ENCODE peak calls at places on chromosome 15, in nine cellular contexts. P is right cardiac atrium; Y is left cardiac atrium; F is activated naive CD4-positive, alpha-beta T cell treated with anti-CD3 and anti-CD28 coated beads, Interleukin-2, amount 50 U/mL, for 72 hours; E is SK-N-SH treated with all-trans-retinoic acid at 6 μM for 48 hours; K is psoas muscle; L is right lobe of liver; Q is upper lobe of right lung; V is T-cell. A is an unnamed sample.

GRCh38 chr15:99651023-99651807 is 82.0 kb downstream of the LYSMD4 start:
- ATAC-seq in Q (no peak), F (peak), Y (no peak), E (peak), K (no peak), P (peak), L (no peak), V (no peak), A (no peak)

GRCh38 chr15:61684749-61685467 is 375.3 kb downstream of the VPS13C start:
- ATAC-seq in E (no peak), Q (no peak), F (no peak), L (no peak), K (no peak), V (no peak), Y (no peak), P (no peak), A (no peak)

GRCh38 chr15:49225572-49226281 is 55.7 kb downstream of the GALK2 start:
- ATAC-seq in K (no peak), Y (peak), E (peak), P (peak), Q (peak), F (no peak), L (peak), V (no peak), A (no peak)

GRCh38 chr15:41690636-41691035 is 30.4 kb downstream of the MGA start:
- ATAC-seq in V (no peak), L (no peak), Q (peak), E (no peak), P (no peak), F (peak), K (no peak), Y (no peak), A (no peak)

GRCh38 chr15:58473720-58474119 is 41.9 kb downstream of the LIPC start:
- ATAC-seq in P (peak), Y (no peak), V (peak), K (no peak), L (no peak), F (peak), E (peak), Q (peak), A (no peak)

GRCh38 chr15:22989576-22990477 is 9.7 kb upstream of the CYFIP1 start:
- ATAC-seq in E (no peak), Y (no peak), K (peak), Q (peak), F (no peak), V (no peak), P (no peak), L (peak), A (no peak)

GRCh38 chr15:67114846-67115521 is 49.6 kb downstream of the SMAD3 start:
- ATAC-seq in K (peak), Y (no peak), V (peak), Q (no peak), E (peak), L (no peak), F (peak), P (no peak), A (no peak)

GRCh38 chr15:44034334-44034733 is 160.7 kb downstream of the FRMD5 start:
- ATAC-seq in Y (no peak), P (peak), K (no peak), Q (no peak), E (peak), F (no peak), L (no peak), V (no peak), A (no peak)

GRCh38 chr15:89749951-89750559 is 994 bp downstream of the MESP1 start:
- ATAC-seq in K (peak), E (no peak), L (peak), F (peak), Y (peak), P (peak), Q (peak), V (no peak), A (peak)

GRCh38 chr15:99631256-99631655 is 65.5 kb downstream of the MEF2A start:
- ATAC-seq in V (no peak), Q (peak), E (no peak), L (peak), P (peak), Y (peak), F (no peak), K (peak), A (peak)

GRCh38 chr15:39213385-39213840 is 367.5 kb upstream of the THBS1 start:
- ATAC-seq in P (peak), F (no peak), K (no peak), Y (peak), V (no peak), Q (peak), E (peak), L (no peak), A (no peak)

GRCh38 chr15:43287254-43287653 is 20.5 kb upstream of the TGM5 start:
- ATAC-seq in L (no peak), F (no peak), Q (peak), Y (no peak), P (no peak), K (no peak), E (no peak), V (no peak), A (peak)